ENCODE peak calls at places on chromosomes 3 and 15, in four cellular contexts. M, V, K and I are unnamed samples.
A peak's percentile ranks its signal among the peaks of the same experiment; 100 is the strongest.

GRCh38 chr15:91553455-91553854 is 300.1 kb upstream of the SLCO3A1 start:
- DNase-seq in M (no peak), V (no peak), K (no peak), I (no peak)

GRCh38 chr3:12663311-12663935 is 494 bp downstream of the RAF1 start:
- DNase-seq in M (peak; percentile 48), V (peak; percentile 39), K (peak; percentile 31), I (no peak)

GRCh38 chr15:60003243-60004018 is 680 bp upstream of the FOXB1 start:
- DNase-seq in M (no peak), V (no peak), K (no peak), I (no peak)

GRCh38 chr3:94159062-94159726 is 96.3 kb downstream of the NSUN3 start:
- DNase-seq in M (no peak), V (no peak), K (peak; percentile 20), I (no peak)

GRCh38 chr15:51227967-51228783 is 110.2 kb downstream of the CYP19A1 start:
- DNase-seq in M (peak; percentile 22), V (no peak), K (peak; percentile 18), I (peak; percentile 18)

GRCh38 chr3:127815001-127815400 is 7.3 kb downstream of the MGLL start:
- DNase-seq in M (no peak), V (no peak), K (no peak), I (no peak)

GRCh38 chr3:32401141-32401540 is 9.5 kb downstream of the CMTM7 start:
- DNase-seq in M (no peak), V (no peak), K (no peak), I (no peak)

GRCh38 chr3:133213942-133214341 is 175.8 kb downstream of the TMEM108 start:
- DNase-seq in M (peak; percentile 16), V (peak; percentile 20), K (no peak), I (no peak)

GRCh38 chr3:67608034-67608433 is 46.4 kb downstream of the SUCLG2 start:
- DNase-seq in M (no peak), V (no peak), K (no peak), I (no peak)
- H3K36me3 ChIP-seq in M (no peaks in the 10 kb centered on the region), V (peaks cover 52% of the 10 kb centered on the region), K (peaks cover 19% of the 10 kb centered on the region), I (peaks cover 7% of the 10 kb centered on the region)

GRCh38 chr15:85520650-85521049 is 140.2 kb downstream of the AKAP13 start:
- DNase-seq in M (no peak), V (no peak), K (no peak), I (no peak)

GRCh38 chr15:85525755-85526154 is 145.4 kb downstream of the AKAP13 start:
- DNase-seq in M (no peak), V (no peak), K (no peak), I (no peak)

GRCh38 chr15:85518979-85519761 is 138.8 kb downstream of the AKAP13 start:
- DNase-seq in M (no peak), V (no peak), K (no peak), I (no peak)

GRCh38 chr15:85527907-85528306 is 147.5 kb downstream of the AKAP13 start:
- DNase-seq in M (peak; percentile 79), V (no peak), K (no peak), I (no peak)

DNA sequence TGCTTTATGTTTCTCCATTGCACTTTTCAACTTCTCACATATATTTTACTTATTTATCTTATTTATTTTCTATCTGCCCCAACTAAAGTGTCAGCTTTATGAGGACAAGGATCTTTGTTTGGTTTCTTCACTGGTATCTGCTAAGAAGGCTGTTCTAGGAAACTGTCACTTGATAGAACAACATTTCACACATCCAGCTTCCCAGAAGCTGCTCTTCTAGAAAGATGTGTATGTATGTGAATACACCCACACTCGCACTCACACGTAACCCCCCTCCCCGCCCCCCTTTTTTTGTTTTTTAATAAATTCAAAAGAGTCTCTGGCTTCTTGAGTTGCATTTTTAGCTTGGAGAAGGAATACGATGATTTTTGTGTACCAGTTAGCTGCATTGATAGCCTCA is 143.1 kb downstream of the AKAP13 start:
- DNase-seq in M (no peak), V (no peak), K (no peak), I (no peak)
- H3K4me1 ChIP-seq in M (peaks cover 30% of the 10 kb centered on the region), V (peaks cover 90% of the 10 kb centered on the region), K (peaks cover 2% of the 10 kb centered on the region), I (no peaks in the 10 kb centered on the region)

GRCh38 chr3:71301001-71301400 is 282.5 kb downstream of the FOXP1 start:
- DNase-seq in M (no peak), V (no peak), K (no peak), I (no peak)

GRCh38 chr3:71303627-71304260 is 279.8 kb downstream of the FOXP1 start:
- DNase-seq in M (no peak), V (no peak), K (no peak), I (no peak)

GRCh38 chr3:71302604-71303003 is 280.9 kb downstream of the FOXP1 start:
- DNase-seq in M (no peak), V (no peak), K (no peak), I (no peak)

GRCh38 chr3:71294919-71295318 is 288.6 kb downstream of the FOXP1 start:
- DNase-seq in M (no peak), V (no peak), K (no peak), I (no peak)

DNA sequence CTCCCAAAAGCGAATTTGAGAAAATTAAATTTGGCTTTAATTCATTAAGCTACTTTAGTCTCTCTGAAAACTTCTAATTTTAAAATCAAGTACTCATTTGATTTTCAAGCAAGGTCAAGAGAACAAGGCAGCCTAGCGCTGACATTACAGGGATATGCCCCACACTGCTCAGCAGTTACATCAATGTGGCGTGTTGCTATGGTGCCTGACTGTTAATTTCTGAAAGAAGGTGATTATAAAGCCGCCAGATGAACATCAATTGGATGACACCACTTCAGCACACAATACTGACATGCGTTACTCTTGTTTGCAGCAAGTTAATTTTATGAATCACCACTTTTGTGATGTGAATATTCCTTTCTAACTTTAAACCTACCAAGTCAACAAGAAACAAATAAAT is 284.4 kb downstream of the FOXP1 start:
- DNase-seq in M (no peak), V (no peak), K (no peak), I (no peak)
- H3K36me3 ChIP-seq in M (no peaks in the 10 kb centered on the region), V (no peaks in the 10 kb centered on the region), K (peaks cover 3% of the 10 kb centered on the region), I (no peaks in the 10 kb centered on the region)

GRCh38 chr15:57703387-57703786 is 3.1 kb upstream of the POLR2M start:
- DNase-seq in M (no peak), V (no peak), K (no peak), I (no peak)

GRCh38 chr15:57705746-57706404 is 639 bp upstream of the POLR2M start:
- DNase-seq in M (no peak), V (no peak), K (no peak), I (no peak)

GRCh38 chr15:57706405-57707209 is at the start of gene POLR2M:
- DNase-seq in M (peak; percentile 97), V (peak; percentile 95), K (peak; percentile 95), I (peak; percentile 92)

GRCh38 chr15:57708047-57708446 is 1.5 kb downstream of the POLR2M start:
- DNase-seq in M (no peak), V (no peak), K (peak; percentile 15), I (no peak)
- H3K4me1 ChIP-seq in M (peaks cover 25% of the 10 kb centered on the region), V (peaks cover 69% of the 10 kb centered on the region), K (peaks cover 2% of the 10 kb centered on the region), I (peaks cover 2% of the 10 kb centered on the region)